ENCODE peak calls at places on chromosomes 5 and 9, in six cellular contexts. One of them, this sample, is unnamed.

GRCh38 chr5:40572947-40573346 is 106.8 kb upstream of the PTGER4 start:
- DNase-seq in pancreas: no peak
- DNase-seq in CD4-positive, alpha-beta T cell: no peak
- DNase-seq in osteoblast: no peak
- DNase-seq in IMR-90: peak; percentile 88
- DNase-seq in upper lobe of right lung: no peak
- DNase-seq in this sample: no peak

GRCh38 chr9:419571-420156 is 205.0 kb downstream of the DOCK8 start:
- DNase-seq in upper lobe of right lung: no peak
- DNase-seq in CD4-positive, alpha-beta T cell: no peak
- DNase-seq in pancreas: no peak
- DNase-seq in IMR-90: no peak
- DNase-seq in osteoblast: no peak
- DNase-seq in this sample: no peak

GRCh38 chr9:133784731-133785561 is 46.8 kb upstream of the SARDH start:
- DNase-seq in pancreas: no peak
- DNase-seq in IMR-90: no peak
- DNase-seq in CD4-positive, alpha-beta T cell: no peak
- DNase-seq in upper lobe of right lung: no peak
- DNase-seq in osteoblast: peak; percentile 70
- DNase-seq in this sample: no peak

GRCh38 chr9:21994996-21995651 is 533 bp downstream of the CDKN2B-AS1 start:
- DNase-seq in pancreas: peak; percentile 72
- DNase-seq in IMR-90: peak; percentile 69
- DNase-seq in upper lobe of right lung: peak; percentile 91
- DNase-seq in osteoblast: peak; percentile 92
- DNase-seq in CD4-positive, alpha-beta T cell: peak; percentile 64
- DNase-seq in this sample: peak; percentile 88

GRCh38 chr5:169803077-169803981 is 166.3 kb downstream of the DOCK2 start:
- DNase-seq in IMR-90: peak; percentile 100
- DNase-seq in osteoblast: peak; percentile 88
- DNase-seq in pancreas: no peak
- DNase-seq in CD4-positive, alpha-beta T cell: no peak
- DNase-seq in upper lobe of right lung: no peak
- DNase-seq in this sample: no peak

GRCh38 chr9:120710110-120710981 is 3.9 kb downstream of the MEGF9 start:
- DNase-seq in osteoblast: peak; percentile 85
- DNase-seq in CD4-positive, alpha-beta T cell: no peak
- DNase-seq in IMR-90: peak; percentile 39
- DNase-seq in pancreas: no peak
- DNase-seq in upper lobe of right lung: no peak
- DNase-seq in this sample: no peak

GRCh38 chr5:142726188-142726731 is 40.4 kb upstream of the FGF1 start:
- DNase-seq in CD4-positive, alpha-beta T cell: no peak
- DNase-seq in pancreas: no peak
- DNase-seq in IMR-90: peak; percentile 91
- DNase-seq in upper lobe of right lung: no peak
- DNase-seq in osteoblast: peak; percentile 76
- DNase-seq in this sample: no peak

GRCh38 chr5:124697912-124698690 is 48.3 kb downstream of the ZNF608 start:
- DNase-seq in IMR-90: peak; percentile 32
- DNase-seq in upper lobe of right lung: no peak
- DNase-seq in CD4-positive, alpha-beta T cell: no peak
- DNase-seq in pancreas: no peak
- DNase-seq in osteoblast: no peak
- DNase-seq in this sample: no peak

GRCh38 chr9:75228893-75229292 is 140.6 kb downstream of the OSTF1 start:
- DNase-seq in osteoblast: no peak
- DNase-seq in CD4-positive, alpha-beta T cell: no peak
- DNase-seq in IMR-90: no peak
- DNase-seq in pancreas: no peak
- DNase-seq in upper lobe of right lung: no peak
- DNase-seq in this sample: no peak

GRCh38 chr9:97560851-97561250 is 59.4 kb downstream of the TMOD1 start:
- DNase-seq in osteoblast: no peak
- DNase-seq in pancreas: no peak
- DNase-seq in IMR-90: no peak
- DNase-seq in upper lobe of right lung: peak; percentile 26
- DNase-seq in CD4-positive, alpha-beta T cell: no peak
- DNase-seq in this sample: no peak

GRCh38 chr9:97559111-97559514 is 57.6 kb downstream of the TMOD1 start:
- DNase-seq in IMR-90: peak; percentile 42
- DNase-seq in CD4-positive, alpha-beta T cell: no peak
- DNase-seq in upper lobe of right lung: peak; percentile 40
- DNase-seq in pancreas: no peak
- DNase-seq in osteoblast: no peak
- DNase-seq in this sample: no peak

GRCh38 chr9:97561501-97561900 is 60.0 kb downstream of the TMOD1 start:
- DNase-seq in upper lobe of right lung: peak; percentile 28
- DNase-seq in IMR-90: no peak
- DNase-seq in osteoblast: no peak
- DNase-seq in pancreas: no peak
- DNase-seq in CD4-positive, alpha-beta T cell: no peak
- DNase-seq in this sample: no peak

GRCh38 chr9:97558701-97559101 is 57.2 kb downstream of the TMOD1 start:
- DNase-seq in pancreas: no peak
- DNase-seq in CD4-positive, alpha-beta T cell: no peak
- DNase-seq in osteoblast: no peak
- DNase-seq in IMR-90: no peak
- DNase-seq in upper lobe of right lung: no peak
- DNase-seq in this sample: no peak

DNA sequence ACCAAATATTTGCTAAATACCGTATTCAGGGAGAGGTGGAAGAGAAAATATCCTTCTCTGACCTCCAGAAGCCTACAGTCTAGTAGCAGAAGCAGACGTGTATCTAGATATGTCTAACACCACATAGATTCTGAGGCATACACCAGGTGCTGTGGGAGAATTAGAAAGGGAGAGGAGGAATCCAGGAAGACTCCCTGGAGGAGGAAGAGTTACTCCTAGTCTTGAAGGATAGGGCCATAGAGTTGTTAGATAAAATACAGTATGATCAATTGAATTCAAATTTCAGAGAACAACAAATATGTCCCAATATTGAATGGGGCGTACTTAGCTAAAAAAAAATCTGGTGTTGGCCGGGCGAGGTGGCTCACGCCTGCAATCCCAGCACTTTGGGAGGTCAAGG is 58.7 kb downstream of the TMOD1 start:
- DNase-seq in upper lobe of right lung: no peak
- DNase-seq in IMR-90: no peak
- DNase-seq in osteoblast: no peak
- DNase-seq in pancreas: no peak
- DNase-seq in CD4-positive, alpha-beta T cell: no peak
- DNase-seq in this sample: no peak
- H3K27ac ChIP-seq in upper lobe of right lung: no peak overlapping the region
- H3K27ac ChIP-seq in IMR-90: no peak overlapping the region
- H3K27ac ChIP-seq in osteoblast: no peak overlapping the region
- H3K27ac ChIP-seq in pancreas: no peak overlapping the region
- H3K27ac ChIP-seq in CD4-positive, alpha-beta T cell: no peak overlapping the region
- H3K27ac ChIP-seq in this sample: no peak overlapping the region

GRCh38 chr5:136311999-136312398 is 53.3 kb downstream of the TRPC7 start:
- DNase-seq in pancreas: no peak
- DNase-seq in IMR-90: no peak
- DNase-seq in CD4-positive, alpha-beta T cell: no peak
- DNase-seq in upper lobe of right lung: no peak
- DNase-seq in osteoblast: no peak
- DNase-seq in this sample: no peak
- TF ChIP-seq CTCF in pancreas: no peak
- TF ChIP-seq CTCF in IMR-90: no peak
- TF ChIP-seq CTCF in CD4-positive, alpha-beta T cell: no peak
- TF ChIP-seq CTCF in upper lobe of right lung: no peak
- TF ChIP-seq CTCF in osteoblast: no peak
- TF ChIP-seq CTCF in this sample: no peak

DNA sequence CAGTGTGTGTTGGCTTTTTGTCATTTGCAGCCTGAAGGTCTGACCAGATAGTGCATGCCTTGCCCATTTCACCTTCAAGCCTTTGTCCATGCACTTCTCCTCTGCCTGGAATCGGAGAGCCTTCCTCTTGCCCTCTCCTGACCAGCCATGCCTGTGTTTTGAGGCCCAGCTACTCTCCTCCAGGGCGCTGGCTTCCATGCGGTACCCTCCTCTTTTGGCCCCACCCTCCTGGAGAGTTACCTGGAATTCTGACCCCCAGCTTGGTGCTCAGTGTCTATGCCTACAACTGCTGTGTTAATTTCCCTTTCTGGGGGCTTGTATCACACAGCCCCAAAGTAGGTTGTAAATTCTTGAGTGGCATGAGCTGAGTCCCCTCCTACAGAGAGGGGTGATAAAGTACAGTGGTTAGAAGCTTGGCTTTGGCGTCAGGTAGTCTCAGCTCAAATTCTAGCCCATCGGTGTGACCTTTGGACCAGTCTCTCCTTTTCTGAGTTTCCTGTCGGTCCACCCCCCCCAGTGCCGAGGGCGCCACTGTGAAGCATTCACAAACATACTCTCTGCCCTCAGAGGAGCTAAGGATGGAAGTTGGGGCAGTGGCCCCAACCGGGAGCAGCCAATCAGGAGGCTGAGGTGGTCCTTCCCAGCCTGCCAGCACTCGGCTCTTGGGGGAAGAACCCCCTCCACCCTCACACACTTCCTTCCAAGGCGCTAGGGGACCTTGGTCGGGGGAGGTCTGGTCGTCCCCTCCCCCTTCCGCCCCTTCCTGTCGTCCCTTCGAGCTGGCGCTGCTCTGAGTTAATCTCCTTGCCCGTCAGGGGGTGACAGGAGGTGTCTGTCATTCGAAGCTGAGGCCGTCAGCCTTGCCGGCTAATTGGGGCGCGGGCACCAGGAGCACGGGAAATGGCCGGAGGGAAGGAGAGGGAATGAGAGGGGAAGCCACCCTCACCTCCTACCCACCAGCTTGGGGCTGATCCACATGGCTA is 52.9 kb downstream of the CXXC5 start:
- DNase-seq in pancreas: no peak
- DNase-seq in upper lobe of right lung: no peak
- DNase-seq in CD4-positive, alpha-beta T cell: no peak
- DNase-seq in IMR-90: no peak
- DNase-seq in osteoblast: peak; percentile 69
- DNase-seq in this sample: no peak
- H3K27ac ChIP-seq in pancreas: no peak overlapping the region
- H3K27ac ChIP-seq in upper lobe of right lung: no peak overlapping the region
- H3K27ac ChIP-seq in CD4-positive, alpha-beta T cell: no peak overlapping the region
- H3K27ac ChIP-seq in IMR-90: no peak overlapping the region
- H3K27ac ChIP-seq in osteoblast: no peak overlapping the region
- H3K27ac ChIP-seq in this sample: no peak overlapping the region

GRCh38 chr5:61931236-61931635 is 374.8 kb upstream of the KIF2A start:
- DNase-seq in osteoblast: no peak
- DNase-seq in upper lobe of right lung: no peak
- DNase-seq in pancreas: no peak
- DNase-seq in IMR-90: no peak
- DNase-seq in CD4-positive, alpha-beta T cell: no peak
- DNase-seq in this sample: no peak

GRCh38 chr5:61933787-61934626 is 372.0 kb upstream of the KIF2A start:
- DNase-seq in CD4-positive, alpha-beta T cell: no peak
- DNase-seq in osteoblast: peak; percentile 57
- DNase-seq in pancreas: no peak
- DNase-seq in upper lobe of right lung: no peak
- DNase-seq in IMR-90: peak; percentile 29
- DNase-seq in this sample: no peak
- TF ChIP-seq CTCF in CD4-positive, alpha-beta T cell: no peak
- TF ChIP-seq CTCF in osteoblast: peak; percentile 72
- TF ChIP-seq CTCF in pancreas: peak; percentile 77
- TF ChIP-seq CTCF in upper lobe of right lung: peak; percentile 55
- TF ChIP-seq CTCF in IMR-90: peak; percentile 52
- TF ChIP-seq CTCF in this sample: peak; percentile 63

GRCh38 chr9:87081523-87081922 is 134.2 kb upstream of the GAS1 start:
- DNase-seq in CD4-positive, alpha-beta T cell: no peak
- DNase-seq in IMR-90: no peak
- DNase-seq in upper lobe of right lung: no peak
- DNase-seq in pancreas: no peak
- DNase-seq in osteoblast: no peak
- DNase-seq in this sample: no peak
- H3K27ac ChIP-seq in CD4-positive, alpha-beta T cell: no peak overlapping the region
- H3K27ac ChIP-seq in IMR-90: no peak overlapping the region
- H3K27ac ChIP-seq in upper lobe of right lung: no peak overlapping the region
- H3K27ac ChIP-seq in pancreas: no peak overlapping the region
- H3K27ac ChIP-seq in osteoblast: no peak overlapping the region
- H3K27ac ChIP-seq in this sample: no peak overlapping the region